ENCODE peak calls at places on chromosomes 1 and 21, in seven cellular contexts. One of them, this sample, is unnamed.

GRCh38 chr1:32334864-32335618 is 992 bp downstream of the MARCKSL1 start:
- DNase-seq in CD8-positive, alpha-beta T cell: peak; percentile 73
- DNase-seq in omental fat pad: no peak
- DNase-seq in fibroblast of mammary gland: no peak
- DNase-seq in Calu3: peak; percentile 59
- DNase-seq in GM13976: peak; percentile 77
- DNase-seq in Peyer's patch: peak; percentile 72
- DNase-seq in this sample: peak; percentile 41

GRCh38 chr1:235920596-235921375 is 54.1 kb upstream of the LYST start:
- DNase-seq in fibroblast of mammary gland: no peak
- DNase-seq in omental fat pad: no peak
- DNase-seq in Calu3: no peak
- DNase-seq in Peyer's patch: no peak
- DNase-seq in GM13976: no peak
- DNase-seq in CD8-positive, alpha-beta T cell: no peak
- DNase-seq in this sample: no peak

GRCh38 chr1:33388989-33389771 is 41.7 kb downstream of the PHC2 start:
- DNase-seq in CD8-positive, alpha-beta T cell: no peak
- DNase-seq in fibroblast of mammary gland: peak; percentile 84
- DNase-seq in Peyer's patch: no peak
- DNase-seq in Calu3: no peak
- DNase-seq in GM13976: no peak
- DNase-seq in omental fat pad: no peak
- DNase-seq in this sample: no peak

GRCh38 chr1:235329139-235329808 is 904 bp downstream of the GGPS1 start:
- DNase-seq in CD8-positive, alpha-beta T cell: peak; percentile 53
- DNase-seq in fibroblast of mammary gland: peak; percentile 56
- DNase-seq in GM13976: peak; percentile 59
- DNase-seq in Peyer's patch: peak; percentile 50
- DNase-seq in Calu3: peak; percentile 46
- DNase-seq in omental fat pad: no peak
- DNase-seq in this sample: no peak

GRCh38 chr21:43187715-43188114 is 18.9 kb downstream of the CRYAA start:
- DNase-seq in omental fat pad: no peak
- DNase-seq in GM13976: no peak
- DNase-seq in fibroblast of mammary gland: no peak
- DNase-seq in CD8-positive, alpha-beta T cell: no peak
- DNase-seq in Calu3: no peak
- DNase-seq in Peyer's patch: no peak
- DNase-seq in this sample: no peak

GRCh38 chr21:45356251-45356650 is 48.7 kb upstream of the COL18A1 start:
- DNase-seq in CD8-positive, alpha-beta T cell: no peak
- DNase-seq in Peyer's patch: no peak
- DNase-seq in GM13976: no peak
- DNase-seq in Calu3: no peak
- DNase-seq in omental fat pad: no peak
- DNase-seq in fibroblast of mammary gland: no peak
- DNase-seq in this sample: no peak

GRCh38 chr1:37020653-37021277 is 13.6 kb downstream of the GRIK3 start:
- DNase-seq in Calu3: peak; percentile 18
- DNase-seq in GM13976: peak; percentile 46
- DNase-seq in omental fat pad: no peak
- DNase-seq in Peyer's patch: no peak
- DNase-seq in fibroblast of mammary gland: no peak
- DNase-seq in CD8-positive, alpha-beta T cell: no peak
- DNase-seq in this sample: no peak

GRCh38 chr1:160629286-160630210 is 17.3 kb downstream of the SLAMF1 start:
- DNase-seq in GM13976: no peak
- DNase-seq in Peyer's patch: peak; percentile 70
- DNase-seq in fibroblast of mammary gland: no peak
- DNase-seq in CD8-positive, alpha-beta T cell: peak; percentile 71
- DNase-seq in omental fat pad: no peak
- DNase-seq in Calu3: no peak
- DNase-seq in this sample: no peak

GRCh38 chr1:6033986-6034749 is 11.5 kb upstream of the KCNAB2 start:
- DNase-seq in Peyer's patch: no peak
- DNase-seq in CD8-positive, alpha-beta T cell: peak; percentile 46
- DNase-seq in Calu3: peak; percentile 78
- DNase-seq in fibroblast of mammary gland: peak; percentile 23
- DNase-seq in GM13976: no peak
- DNase-seq in omental fat pad: no peak
- DNase-seq in this sample: no peak

GRCh38 chr1:78104322-78104721 is 58.6 kb downstream of the GIPC2 start:
- DNase-seq in CD8-positive, alpha-beta T cell: no peak
- DNase-seq in Calu3: no peak
- DNase-seq in GM13976: no peak
- DNase-seq in omental fat pad: no peak
- DNase-seq in fibroblast of mammary gland: peak; percentile 96
- DNase-seq in Peyer's patch: no peak
- DNase-seq in this sample: no peak

GRCh38 chr21:38434913-38435533 is 63.3 kb downstream of the ERG start:
- DNase-seq in fibroblast of mammary gland: peak; percentile 10
- DNase-seq in omental fat pad: no peak
- DNase-seq in Peyer's patch: no peak
- DNase-seq in GM13976: no peak
- DNase-seq in CD8-positive, alpha-beta T cell: no peak
- DNase-seq in Calu3: no peak
- DNase-seq in this sample: no peak

DNA sequence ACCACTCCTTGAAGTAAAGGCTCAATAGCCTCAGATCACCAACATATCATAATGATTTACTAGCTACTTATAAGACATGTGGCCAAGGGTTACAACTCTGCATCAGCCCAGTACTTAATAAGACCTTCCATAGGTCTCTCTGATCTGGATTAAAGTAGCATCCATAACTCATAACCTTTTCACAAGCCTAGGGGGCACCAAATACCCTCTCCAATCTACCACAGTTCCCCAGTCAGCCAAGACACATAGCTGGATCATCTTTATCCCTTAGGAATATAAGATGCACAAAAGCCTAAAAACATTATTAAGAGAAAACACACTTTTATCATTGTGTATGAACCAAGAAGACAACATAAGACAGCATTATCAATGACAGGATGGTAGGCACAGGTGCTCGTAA is 22.1 kb downstream of the SSX2IP start:
- DNase-seq in Peyer's patch: no peak
- DNase-seq in GM13976: no peak
- DNase-seq in omental fat pad: no peak
- DNase-seq in fibroblast of mammary gland: peak; percentile 34
- DNase-seq in Calu3: no peak
- DNase-seq in CD8-positive, alpha-beta T cell: no peak
- DNase-seq in this sample: no peak
- TF ChIP-seq CTCF in Peyer's patch: no peak
- TF ChIP-seq CTCF in GM13976: no peak
- TF ChIP-seq CTCF in omental fat pad: no peak
- TF ChIP-seq CTCF in fibroblast of mammary gland: peak; percentile 32
- TF ChIP-seq CTCF in Calu3: no peak
- TF ChIP-seq CTCF in CD8-positive, alpha-beta T cell: no peak
- TF ChIP-seq CTCF in this sample: peak; percentile 39

DNA sequence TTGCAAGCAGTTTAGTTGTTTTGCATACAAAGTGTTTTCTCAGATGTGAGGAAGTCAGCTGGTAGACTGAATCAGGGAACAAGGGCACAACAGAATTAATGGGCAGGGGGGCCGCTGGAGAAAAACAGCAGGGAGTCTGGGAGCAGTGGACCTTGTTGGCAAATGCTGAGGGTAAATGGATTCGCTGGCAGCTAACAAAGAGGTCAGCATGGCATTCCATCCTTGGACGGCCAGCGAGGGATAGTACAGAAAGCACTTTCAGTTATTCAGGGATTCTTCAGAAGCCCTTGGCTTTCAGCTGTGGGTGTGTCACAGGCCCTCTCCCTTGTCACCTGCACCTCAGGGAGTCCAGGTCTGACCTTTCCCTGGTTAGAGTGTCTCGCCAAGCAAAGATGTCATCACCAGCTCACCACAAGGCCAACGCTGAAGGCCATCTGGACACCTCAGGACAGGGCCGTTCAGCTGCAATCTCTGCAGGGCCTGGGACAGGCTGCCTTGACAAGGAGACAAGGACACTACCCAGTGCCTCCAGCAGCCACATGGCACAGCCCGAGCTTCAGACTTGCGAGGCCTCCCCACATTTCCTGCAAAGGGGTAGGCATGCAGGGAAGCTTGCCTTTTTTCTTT is 90.4 kb downstream of the KCNN3 start:
- DNase-seq in GM13976: no peak
- DNase-seq in omental fat pad: no peak
- DNase-seq in CD8-positive, alpha-beta T cell: no peak
- DNase-seq in Peyer's patch: no peak
- DNase-seq in Calu3: no peak
- DNase-seq in fibroblast of mammary gland: no peak
- DNase-seq in this sample: no peak
- TF ChIP-seq CTCF in GM13976: no peak
- TF ChIP-seq CTCF in omental fat pad: no peak
- TF ChIP-seq CTCF in CD8-positive, alpha-beta T cell: no peak
- TF ChIP-seq CTCF in Peyer's patch: no peak
- TF ChIP-seq CTCF in Calu3: no peak
- TF ChIP-seq CTCF in fibroblast of mammary gland: no peak
- TF ChIP-seq CTCF in this sample: no peak

GRCh38 chr1:20702416-20702815 is 15.4 kb downstream of the KIF17 start:
- DNase-seq in Peyer's patch: no peak
- DNase-seq in CD8-positive, alpha-beta T cell: no peak
- DNase-seq in fibroblast of mammary gland: peak; percentile 28
- DNase-seq in Calu3: peak; percentile 27
- DNase-seq in GM13976: no peak
- DNase-seq in omental fat pad: no peak
- DNase-seq in this sample: no peak
- TF ChIP-seq CTCF in Peyer's patch: no peak
- TF ChIP-seq CTCF in CD8-positive, alpha-beta T cell: no peak
- TF ChIP-seq CTCF in fibroblast of mammary gland: peak; percentile 40
- TF ChIP-seq CTCF in Calu3: no peak
- TF ChIP-seq CTCF in GM13976: peak; percentile 21
- TF ChIP-seq CTCF in omental fat pad: no peak
- TF ChIP-seq CTCF in this sample: no peak

GRCh38 chr1:151720974-151721787 is at the start of gene RIIAD1:
- DNase-seq in omental fat pad: no peak
- DNase-seq in GM13976: peak; percentile 93
- DNase-seq in CD8-positive, alpha-beta T cell: peak; percentile 34
- DNase-seq in Peyer's patch: peak; percentile 21
- DNase-seq in fibroblast of mammary gland: peak; percentile 7
- DNase-seq in Calu3: no peak
- DNase-seq in this sample: peak; percentile 98

GRCh38 chr1:151718666-151719065 is 2.1 kb upstream of the CELF3 start:
- DNase-seq in Peyer's patch: no peak
- DNase-seq in omental fat pad: no peak
- DNase-seq in Calu3: no peak
- DNase-seq in fibroblast of mammary gland: no peak
- DNase-seq in GM13976: no peak
- DNase-seq in CD8-positive, alpha-beta T cell: no peak
- DNase-seq in this sample: no peak

GRCh38 chr1:151720190-151720953 is 950 bp upstream of the RIIAD1 start:
- DNase-seq in Calu3: no peak
- DNase-seq in fibroblast of mammary gland: no peak
- DNase-seq in Peyer's patch: no peak
- DNase-seq in GM13976: peak; percentile 72
- DNase-seq in omental fat pad: no peak
- DNase-seq in CD8-positive, alpha-beta T cell: no peak
- DNase-seq in this sample: no peak

GRCh38 chr1:151723726-151724370 is 2.5 kb downstream of the RIIAD1 start:
- DNase-seq in Calu3: no peak
- DNase-seq in CD8-positive, alpha-beta T cell: no peak
- DNase-seq in fibroblast of mammary gland: no peak
- DNase-seq in GM13976: peak; percentile 4
- DNase-seq in omental fat pad: no peak
- DNase-seq in Peyer's patch: no peak
- DNase-seq in this sample: no peak

GRCh38 chr1:151721788-151722510 is 627 bp downstream of the RIIAD1 start:
- DNase-seq in GM13976: no peak
- DNase-seq in omental fat pad: no peak
- DNase-seq in CD8-positive, alpha-beta T cell: no peak
- DNase-seq in Peyer's patch: peak; percentile 19
- DNase-seq in fibroblast of mammary gland: no peak
- DNase-seq in Calu3: no peak
- DNase-seq in this sample: no peak
- TF ChIP-seq CTCF in GM13976: no peak
- TF ChIP-seq CTCF in omental fat pad: no peak
- TF ChIP-seq CTCF in CD8-positive, alpha-beta T cell: no peak
- TF ChIP-seq CTCF in Peyer's patch: no peak
- TF ChIP-seq CTCF in fibroblast of mammary gland: no peak
- TF ChIP-seq CTCF in Calu3: no peak
- TF ChIP-seq CTCF in this sample: no peak

This sample was measured in D721Med.